ENCODE peak calls at places on chromosomes 11 and 22, in seven cellular contexts. X is neural progenitor cell, D is PC-3, S is GM23248, A is OCI-LY7, P is GM23338, W is HCT116. N is an unnamed sample.

GRCh38 chr11:67119577-67120391 is 721 bp downstream of the KDM2A start:
- DNase-seq in X (peak; percentile 66), D (peak; percentile 32), S (peak; percentile 63), A (peak; percentile 60), P (peak; percentile 44), W (no peak), N (peak; percentile 67)

GRCh38 chr11:67631427-67631826 is 1.7 kb upstream of the NUDT8 start:
- DNase-seq in X (no peak), D (no peak), S (no peak), A (no peak), P (no peak), W (no peak), N (no peak)

GRCh38 chr11:71446942-71447688 is 1.1 kb downstream of the DHCR7 start:
- DNase-seq in X (peak; percentile 66), D (peak; percentile 82), S (peak; percentile 91), A (no peak), P (no peak), W (no peak), N (peak; percentile 65)

GRCh38 chr11:66864172-66864901 is 7.5 kb downstream of the LRFN4 start:
- DNase-seq in X (no peak), D (no peak), S (no peak), A (peak; percentile 69), P (no peak), W (no peak), N (no peak)

GRCh38 chr22:31556627-31557203 is 60.4 kb downstream of the SFI1 start:
- DNase-seq in X (peak; percentile 43), D (peak; percentile 58), S (peak; percentile 61), A (peak; percentile 38), P (peak; percentile 60), W (peak; percentile 6), N (peak; percentile 52)

GRCh38 chr22:40394607-40395006 is 24.2 kb downstream of the SGSM3 start:
- DNase-seq in X (no peak), D (no peak), S (no peak), A (no peak), P (no peak), W (no peak), N (no peak)

GRCh38 chr11:75462117-75462653 is 29.2 kb upstream of the KLHL35 start:
- DNase-seq in X (peak; percentile 86), D (no peak), S (no peak), A (no peak), P (peak; percentile 56), W (no peak), N (no peak)

GRCh38 chr11:116865696-116866095 is 28.3 kb upstream of the APOA1 start:
- DNase-seq in X (no peak), D (no peak), S (peak; percentile 70), A (no peak), P (no peak), W (no peak), N (no peak)

GRCh38 chr22:31187627-31188026 is 24.5 kb upstream of the LIMK2 start:
- DNase-seq in X (no peak), D (no peak), S (no peak), A (no peak), P (no peak), W (no peak), N (no peak)

GRCh38 chr22:47647181-47647580 is 884.7 kb downstream of the TBC1D22A start:
- DNase-seq in X (no peak), D (no peak), S (no peak), A (no peak), P (no peak), W (no peak), N (no peak)

GRCh38 chr11:20033806-20034205 is 126.5 kb downstream of the DBX1 start:
- DNase-seq in X (no peak), D (no peak), S (no peak), A (no peak), P (no peak), W (no peak), N (no peak)

GRCh38 chr22:17855891-17856290 is 81.6 kb upstream of the BID start:
- DNase-seq in X (no peak), D (no peak), S (no peak), A (no peak), P (no peak), W (no peak), N (no peak)

GRCh38 chr11:110565344-110565684 is 135.6 kb downstream of the FDX1 start:
- DNase-seq in X (peak; percentile 40), D (no peak), S (peak; percentile 42), A (no peak), P (peak; percentile 69), W (peak; percentile 16), N (peak; percentile 84)

DNA sequence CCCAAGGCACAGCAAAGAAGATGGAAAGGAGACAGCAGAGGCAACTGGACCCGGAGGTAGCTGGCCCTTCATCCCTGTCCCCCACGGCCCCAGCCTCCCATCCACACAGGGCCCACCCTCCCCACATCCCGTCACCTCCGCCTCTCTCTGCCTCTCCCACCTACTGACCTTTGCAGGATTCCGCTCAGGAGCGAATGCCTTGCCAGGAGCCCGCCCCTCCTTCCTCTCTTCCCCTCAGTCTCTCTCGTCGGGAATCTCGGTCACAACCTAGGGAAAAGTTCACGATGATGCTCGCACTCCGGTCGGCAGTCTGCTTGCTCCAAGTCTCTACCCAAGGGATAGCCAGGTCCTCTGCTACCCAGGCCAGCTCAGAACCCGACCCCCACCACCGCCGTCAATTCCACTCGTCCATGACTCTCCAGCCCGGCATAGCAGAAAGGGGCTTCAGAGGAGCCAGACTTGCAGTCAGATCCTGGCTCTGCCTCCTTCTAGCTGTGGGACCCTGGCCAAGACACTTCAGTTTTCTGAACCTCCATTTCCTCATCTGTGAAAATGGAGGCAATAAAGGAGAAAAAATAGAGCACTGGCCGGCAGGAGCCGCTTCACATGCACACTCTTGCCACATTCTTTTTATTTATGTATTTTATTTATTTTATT is 10.2 kb downstream of the AHNAK start:
- DNase-seq in X (no peak), D (no peak), S (peak; percentile 29), A (no peak), P (peak; percentile 53), W (no peak), N (no peak)
- H3K27ac ChIP-seq in X (no peak overlapping the region), D (no peak overlapping the region), S (peak overlapping the region; percentile 33), A (no peak overlapping the region), P (no peak overlapping the region), W (no peak overlapping the region), N (no peak overlapping the region)

GRCh38 chr11:1162498-1163311 is 5.0 kb downstream of the MUC5AC start:
- DNase-seq in X (no peak), D (no peak), S (no peak), A (no peak), P (no peak), W (no peak), N (no peak)
- TF ChIP-seq EZH2phosphoT487 in X (no peak), D (no peak), S (no peak), A (no peak), P (no peak), W (no peak), N (no peak)

GRCh38 chr11:130585545-130585944 is 137.1 kb downstream of the ADAMTS15 start:
- DNase-seq in X (no peak), D (peak; percentile 75), S (peak; percentile 81), A (no peak), P (peak; percentile 14), W (no peak), N (no peak)
- H3K27ac ChIP-seq in X (no peak overlapping the region), D (peak overlapping the region; percentile 75), S (no peak overlapping the region), A (no peak overlapping the region), P (no peak overlapping the region), W (no peak overlapping the region), N (no peak overlapping the region)

GRCh38 chr22:41909290-41910049 is 5.4 kb downstream of the SHISA8 start:
- DNase-seq in X (peak; percentile 58), D (no peak), S (no peak), A (peak; percentile 35), P (peak; percentile 66), W (no peak), N (no peak)

GRCh38 chr22:41910050-41910598 is 4.8 kb downstream of the SHISA8 start:
- DNase-seq in X (peak; percentile 75), D (no peak), S (peak; percentile 29), A (no peak), P (peak; percentile 79), W (no peak), N (no peak)

GRCh38 chr22:41906822-41907221 is 8.1 kb downstream of the SHISA8 start:
- DNase-seq in X (no peak), D (no peak), S (no peak), A (no peak), P (no peak), W (no peak), N (no peak)

GRCh38 chr22:41907436-41908401 is 7.2 kb downstream of the SHISA8 start:
- DNase-seq in X (peak; percentile 19), D (no peak), S (peak; percentile 33), A (no peak), P (peak; percentile 7), W (no peak), N (no peak)

DNA sequence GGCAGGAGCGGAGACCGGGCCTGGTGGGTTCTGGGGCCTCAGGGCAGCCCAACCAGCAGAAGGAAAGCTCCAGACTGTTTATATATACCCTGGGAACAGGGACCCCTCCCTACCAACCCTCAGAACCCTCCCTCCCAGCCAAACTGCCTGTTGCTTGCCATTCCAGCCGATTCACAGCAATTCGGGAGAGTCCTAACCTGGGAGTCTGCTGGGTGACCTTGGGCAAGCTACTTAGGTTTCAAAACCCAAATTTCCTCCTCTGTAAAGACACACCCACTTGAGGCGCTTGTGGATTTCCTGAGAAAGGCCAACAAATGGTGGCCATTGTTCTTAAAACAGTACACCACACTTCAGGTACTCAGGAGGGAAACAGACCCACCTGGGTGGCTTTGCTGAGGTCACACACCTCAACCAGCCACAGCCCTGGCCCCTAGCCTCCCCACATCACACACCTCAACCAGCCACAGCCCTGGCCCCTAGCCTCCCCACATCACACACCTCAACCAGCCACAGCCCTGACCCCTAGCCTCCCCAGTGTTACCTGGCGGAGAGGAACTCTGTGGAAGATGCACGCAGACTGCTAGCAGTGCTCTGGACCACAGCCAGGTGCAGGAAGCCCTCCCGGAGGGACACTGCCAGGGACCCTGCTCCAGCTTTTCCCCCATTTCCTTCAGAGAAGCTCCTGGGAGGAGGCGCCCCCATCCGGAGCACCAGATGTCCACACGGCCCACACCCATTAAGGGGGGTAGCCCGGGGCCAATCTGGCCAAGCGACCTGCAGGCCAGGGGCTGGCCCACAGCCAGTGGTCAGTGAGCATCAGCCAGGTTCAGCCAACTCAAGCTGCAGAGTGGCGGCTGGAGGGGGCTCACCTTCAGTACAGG is 6.2 kb downstream of the SHISA8 start:
- DNase-seq in X (peak; percentile 34), D (no peak), S (no peak), A (no peak), P (peak; percentile 52), W (no peak), N (no peak)
- TF ChIP-seq EZH2phosphoT487 in X (no peak), D (no peak), S (no peak), A (no peak), P (no peak), W (no peak), N (no peak)

DNA sequence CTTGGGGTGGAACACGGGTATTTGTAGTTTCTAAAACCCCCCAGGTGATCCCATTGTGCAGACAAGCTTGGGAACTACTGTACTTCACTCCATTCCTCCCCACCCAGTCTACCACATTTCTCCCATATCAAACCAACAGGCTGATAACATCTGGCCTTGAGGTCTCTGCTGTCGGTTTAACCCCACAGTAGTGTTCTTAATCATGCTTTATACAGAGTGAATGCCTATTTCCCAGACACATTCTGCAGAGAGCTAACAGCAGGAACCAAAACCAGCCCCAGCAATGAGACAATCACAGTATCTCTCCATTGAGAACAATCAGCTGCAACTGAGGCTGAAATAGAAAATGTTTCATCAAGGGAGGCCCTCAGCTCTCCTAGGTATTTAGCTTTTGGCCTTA is 81.3 kb downstream of the CCDC34 start:
- DNase-seq in X (no peak), D (no peak), S (no peak), A (no peak), P (no peak), W (no peak), N (no peak)
- H3K27ac ChIP-seq in X (no peak overlapping the region), D (no peak overlapping the region), S (peak overlapping the region; percentile 83), A (no peak overlapping the region), P (no peak overlapping the region), W (no peak overlapping the region), N (no peak overlapping the region)

N was measured in hepatocyte.